ENCODE peak calls at places on chromosomes 11 and 22, in six cellular contexts. P is endodermal cell, W is transverse colon, M is lung, L is right atrium auricular region, U is IMR-90. V is an unnamed sample.

GRCh38 chr11:102402556-102402955 is 50.0 kb downstream of the TMEM123 start:
- DNase-seq in P (no peak), W (no peak), L (no peak), U (no peak), M (no peak), V (no peak)

GRCh38 chr22:26127126-26127525 is 42.1 kb upstream of the SEZ6L start:
- DNase-seq in L (no peak), U (no peak), M (no peak), W (no peak), P (no peak), V (no peak)

GRCh38 chr11:126072141-126072741 is 9.6 kb upstream of the CDON start:
- DNase-seq in W (no peak), P (no peak), M (no peak), L (no peak), U (no peak), V (no peak)

GRCh38 chr11:115539844-115540243 is 35.6 kb upstream of the CADM1 start:
- DNase-seq in U (no peak), P (peak; percentile 15), L (no peak), M (no peak), W (no peak), V (no peak)

GRCh38 chr11:120655589-120655988 is 144.0 kb downstream of the GRIK4 start:
- DNase-seq in M (no peak), P (no peak), U (no peak), W (no peak), L (no peak), V (no peak)

GRCh38 chr11:112797072-112797471 is 164.1 kb upstream of the NCAM1 start:
- DNase-seq in W (no peak), M (no peak), U (no peak), P (peak; percentile 86), L (no peak), V (no peak)

GRCh38 chr11:134047586-134047999 is 21.3 kb upstream of the JAM3 start:
- DNase-seq in P (no peak), M (peak; percentile 59), U (peak; percentile 90), L (peak; percentile 95), W (peak; percentile 68), V (peak; percentile 69)

GRCh38 chr22:40534379-40535188 is 101.9 kb downstream of the MRTFA start:
- DNase-seq in L (no peak), M (no peak), W (no peak), P (peak; percentile 70), U (peak; percentile 71), V (no peak)

GRCh38 chr11:80146231-80146630 is 705.4 kb upstream of the TENM4 start:
- DNase-seq in M (no peak), W (no peak), U (no peak), L (no peak), P (no peak), V (no peak)

GRCh38 chr11:33452806-33453205 is 195.6 kb downstream of the HIPK3 start:
- DNase-seq in L (no peak), P (no peak), M (no peak), U (peak; percentile 94), W (no peak), V (peak; percentile 65)

GRCh38 chr11:116578971-116579687 is 193.7 kb downstream of the BUD13 start:
- DNase-seq in L (no peak), P (peak; percentile 79), M (no peak), W (no peak), U (no peak), V (no peak)

GRCh38 chr11:63020671-63021255 is 5.1 kb upstream of the SLC22A8 start:
- DNase-seq in L (no peak), U (no peak), W (no peak), M (no peak), P (peak; percentile 93), V (no peak)

GRCh38 chr22:48888466-48889208 is 939.0 kb downstream of the BRD1 start:
- DNase-seq in M (no peak), P (peak; percentile 18), U (no peak), L (no peak), W (no peak), V (no peak)

GRCh38 chr22:24235315-24235714 is 9.6 kb downstream of the GGT5 start:
- DNase-seq in P (no peak), W (no peak), L (no peak), U (no peak), M (no peak), V (no peak)

GRCh38 chr11:111206472-111206871 is 39.1 kb upstream of the POU2AF2 start:
- DNase-seq in P (no peak), W (no peak), M (no peak), U (peak; percentile 81), L (no peak), V (peak; percentile 24)

GRCh38 chr11:118607401-118608267 is at the start of gene PHLDB1:
- DNase-seq in L (peak; percentile 73), M (no peak), W (peak; percentile 58), P (peak; percentile 85), U (peak; percentile 67), V (no peak)

GRCh38 chr11:33044281-33044680 is 4.9 kb downstream of the TCP11L1 start:
- DNase-seq in P (no peak), U (peak; percentile 34), L (no peak), W (no peak), M (no peak), V (no peak)

GRCh38 chr11:91608662-91609061 is 616.0 kb upstream of the FAT3 start:
- DNase-seq in P (no peak), L (no peak), W (no peak), U (no peak), M (no peak), V (no peak)

GRCh38 chr22:46068908-46069481 is 81.3 kb upstream of the PPARA start:
- DNase-seq in L (no peak), W (peak; percentile 36), M (no peak), U (peak; percentile 49), P (no peak), V (no peak)

DNA sequence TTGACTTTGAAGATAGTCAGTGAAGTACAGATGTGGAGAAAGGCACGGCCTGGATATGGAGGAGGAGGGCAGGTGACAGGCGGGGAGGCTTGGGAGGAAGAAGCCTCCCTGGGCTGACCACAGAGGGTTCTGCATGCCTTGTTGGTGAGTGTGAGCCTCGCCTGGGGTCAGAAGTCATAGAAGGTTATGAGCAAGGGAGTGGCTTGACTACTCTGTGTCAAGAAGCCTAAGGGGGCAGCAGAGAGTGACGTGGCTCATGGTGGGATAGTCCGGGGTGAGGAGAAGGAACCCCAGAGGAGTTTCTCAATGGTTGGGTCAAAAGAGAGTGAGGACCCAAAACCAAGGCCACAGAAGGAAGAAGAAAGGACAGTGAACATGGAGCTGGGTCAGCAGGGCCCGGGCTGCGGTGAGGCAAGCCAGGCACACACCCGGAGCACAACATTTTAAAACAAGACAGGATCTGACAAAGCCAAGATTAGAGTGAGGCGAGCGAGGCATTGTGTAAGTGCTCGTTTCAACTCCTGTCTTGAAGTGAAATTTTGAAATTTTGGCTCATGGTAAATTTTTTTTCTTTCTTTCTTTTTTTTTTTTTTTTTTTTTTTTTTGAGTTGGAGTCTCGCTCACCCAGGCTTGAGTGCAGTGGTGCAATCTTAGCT is 31.9 kb downstream of the PDGFB start:
- DNase-seq in M (no peak), L (no peak), P (peak; percentile 82), W (no peak), U (no peak), V (no peak)
- TF ChIP-seq CTCF in M (no peak), L (no peak), P (peak; percentile 64), W (no peak), U (no peak), V (no peak)

DNA sequence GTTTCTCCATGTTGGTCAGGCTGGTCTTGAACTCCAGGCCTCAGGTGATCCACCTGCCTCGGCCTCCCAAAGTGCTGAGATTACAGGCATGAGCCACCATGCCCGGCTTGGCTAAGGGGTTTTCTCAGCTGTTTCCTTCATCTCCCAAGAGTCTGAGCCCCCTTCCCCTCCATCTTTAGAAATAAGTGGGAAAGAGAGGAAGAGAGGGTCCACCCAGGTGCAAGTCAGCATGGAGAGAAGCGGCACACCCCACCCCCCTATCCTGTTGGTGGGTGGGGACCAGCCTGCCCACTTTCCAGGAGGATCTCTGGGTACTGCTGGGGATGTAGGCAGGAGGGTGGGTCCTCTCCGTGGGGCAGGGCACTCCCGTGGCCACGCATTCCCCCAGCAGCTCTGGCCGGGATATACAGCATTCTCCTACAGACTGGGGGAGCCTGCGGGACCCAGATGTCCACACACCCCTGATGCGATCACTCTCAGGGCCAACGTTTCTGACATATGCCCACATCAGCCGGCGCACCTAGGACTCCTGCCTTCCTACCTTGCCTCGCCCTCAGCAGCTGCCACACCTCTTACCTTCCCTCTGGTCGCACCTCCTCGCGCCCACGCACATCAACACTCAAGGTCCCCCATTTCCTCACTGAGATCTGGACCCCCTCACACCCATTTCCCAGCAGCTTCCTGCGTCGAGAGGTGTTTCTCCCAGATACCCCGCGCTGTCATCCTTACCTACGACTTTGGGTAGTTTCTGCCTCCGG is 8.9 kb downstream of the SCARF2 start:
- DNase-seq in M (no peak), L (no peak), W (no peak), U (no peak), P (no peak), V (no peak)
- H3K27me3 ChIP-seq in M (no peaks in the 10 kb centered on the region), L (peaks cover 12% of the 10 kb centered on the region), W (peaks cover 95% of the 10 kb centered on the region), U (no peaks in the 10 kb centered on the region), P (peaks cover 43% of the 10 kb centered on the region), V (no peaks in the 10 kb centered on the region)

GRCh38 chr11:60347084-60347797 is 20.2 kb downstream of the MS4A6E start:
- DNase-seq in P (no peak), U (no peak), L (no peak), W (no peak), M (no peak), V (no peak)

GRCh38 chr11:60348116-60348515 is 21.1 kb downstream of the MS4A6E start:
- DNase-seq in L (no peak), W (no peak), M (no peak), P (no peak), U (no peak), V (no peak)

GRCh38 chr11:60344146-60344545 is 17.1 kb downstream of the MS4A6E start:
- DNase-seq in W (no peak), P (no peak), L (no peak), U (no peak), M (no peak), V (no peak)

GRCh38 chr11:60345489-60345888 is 18.4 kb downstream of the MS4A6E start:
- DNase-seq in P (peak; percentile 80), M (no peak), U (no peak), W (peak; percentile 37), L (no peak), V (no peak)

GRCh38 chr11:60349990-60350389 is 22.9 kb downstream of the MS4A6E start:
- DNase-seq in W (no peak), L (no peak), M (no peak), U (no peak), P (no peak), V (no peak)
- TF ChIP-seq CTCF in W (no peak), L (no peak), M (no peak), U (no peak), P (no peak), V (no peak)

GRCh38 chr22:43407591-43407990 is 4.2 kb upstream of the MPPED1 start:
- DNase-seq in W (no peak), M (no peak), U (no peak), L (no peak), P (no peak), V (no peak)

GRCh38 chr22:43409800-43410199 is 2.0 kb upstream of the MPPED1 start:
- DNase-seq in W (no peak), P (no peak), U (no peak), L (no peak), M (no peak), V (no peak)

GRCh38 chr22:43408009-43408408 is 3.8 kb upstream of the MPPED1 start:
- DNase-seq in U (no peak), L (no peak), W (no peak), P (no peak), M (no peak), V (no peak)

GRCh38 chr22:43411040-43411919 is 534 bp upstream of the MPPED1 start:
- DNase-seq in W (no peak), P (no peak), U (no peak), L (no peak), M (no peak), V (no peak)

GRCh38 chr22:43409046-43409445 is 2.8 kb upstream of the MPPED1 start:
- DNase-seq in M (no peak), L (no peak), P (no peak), W (no peak), U (no peak), V (no peak)
- H3K27me3 ChIP-seq in M (peaks cover 6% of the 10 kb centered on the region), L (no peaks in the 10 kb centered on the region), P (peaks cover 52% of the 10 kb centered on the region), W (peaks cover 44% of the 10 kb centered on the region), U (peaks cover 45% of the 10 kb centered on the region), V (peaks cover 29% of the 10 kb centered on the region)